ENCODE peak calls at places on chromosomes 4 and X, in five cellular contexts. One of them, this sample, is unnamed.

GRCh38 chr4:180751009-180751408 is 1492.2 kb upstream of the TENM3 start:
- DNase-seq in IMR-90: peak; percentile 81
- DNase-seq in endothelial cell of umbilical vein: no peak
- DNase-seq in tibial nerve: no peak
- DNase-seq in prostate gland: no peak
- DNase-seq in this sample: no peak

GRCh38 chrX:6067600-6067999 is 161.1 kb downstream of the NLGN4X start:
- DNase-seq in prostate gland: no peak
- DNase-seq in endothelial cell of umbilical vein: no peak
- DNase-seq in IMR-90: no peak
- DNase-seq in tibial nerve: no peak
- DNase-seq in this sample: no peak

GRCh38 chr4:89838005-89838404 is 1.0 kb upstream of the SNCA start:
- DNase-seq in prostate gland: no peak
- DNase-seq in endothelial cell of umbilical vein: peak; percentile 63
- DNase-seq in IMR-90: no peak
- DNase-seq in tibial nerve: no peak
- DNase-seq in this sample: no peak

GRCh38 chr4:188603646-188604045 is 464.4 kb downstream of the TRIML1 start:
- DNase-seq in prostate gland: no peak
- DNase-seq in tibial nerve: no peak
- DNase-seq in IMR-90: peak; percentile 12
- DNase-seq in endothelial cell of umbilical vein: no peak
- DNase-seq in this sample: no peak

GRCh38 chr4:119337010-119337409 is 15.1 kb upstream of the FABP2 start:
- DNase-seq in IMR-90: no peak
- DNase-seq in endothelial cell of umbilical vein: peak; percentile 42
- DNase-seq in tibial nerve: no peak
- DNase-seq in prostate gland: no peak
- DNase-seq in this sample: no peak

GRCh38 chr4:43754566-43754965 is 694.0 kb downstream of the KCTD8 start:
- DNase-seq in prostate gland: no peak
- DNase-seq in tibial nerve: no peak
- DNase-seq in endothelial cell of umbilical vein: no peak
- DNase-seq in IMR-90: no peak
- DNase-seq in this sample: no peak

GRCh38 chr4:70722199-70722791 is 531 bp downstream of the RUFY3 start:
- DNase-seq in IMR-90: peak; percentile 83
- DNase-seq in prostate gland: no peak
- DNase-seq in endothelial cell of umbilical vein: no peak
- DNase-seq in tibial nerve: no peak
- DNase-seq in this sample: no peak

GRCh38 chrX:50812995-50813842 is 775 bp downstream of the SHROOM4 start:
- DNase-seq in IMR-90: peak; percentile 46
- DNase-seq in endothelial cell of umbilical vein: peak; percentile 57
- DNase-seq in prostate gland: peak; percentile 17
- DNase-seq in tibial nerve: no peak
- DNase-seq in this sample: no peak

GRCh38 chrX:87517571-87518141 is at the start of gene KLHL4:
- DNase-seq in tibial nerve: no peak
- DNase-seq in prostate gland: no peak
- DNase-seq in IMR-90: peak; percentile 74
- DNase-seq in endothelial cell of umbilical vein: peak; percentile 92
- DNase-seq in this sample: no peak

GRCh38 chr4:31442236-31442635 is 722.1 kb downstream of the PCDH7 start:
- DNase-seq in IMR-90: no peak
- DNase-seq in prostate gland: no peak
- DNase-seq in tibial nerve: no peak
- DNase-seq in endothelial cell of umbilical vein: no peak
- DNase-seq in this sample: no peak

DNA sequence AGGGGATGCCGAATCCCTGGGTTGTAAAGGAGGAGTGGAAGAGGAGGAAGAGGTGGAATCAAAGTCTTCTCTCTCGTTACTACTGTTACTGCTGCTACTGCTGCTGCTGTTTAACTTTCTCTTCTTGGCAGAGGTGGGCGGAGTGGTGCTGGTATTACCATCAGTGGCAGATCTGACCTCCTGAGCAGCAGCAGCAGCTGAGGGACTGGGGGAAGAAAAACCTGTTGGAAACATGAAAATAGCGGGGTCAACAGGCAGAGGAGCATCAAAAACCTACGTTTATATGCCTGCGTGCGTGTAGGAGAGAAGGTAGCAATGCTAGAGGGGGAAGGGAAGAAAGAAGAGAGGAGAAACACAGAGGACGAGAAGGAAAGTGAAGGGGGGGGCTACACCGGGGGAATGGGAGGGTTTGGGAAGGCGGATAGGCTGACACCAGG is 339 bp downstream of the CUL4B start:
- DNase-seq in IMR-90: peak; percentile 39
- DNase-seq in endothelial cell of umbilical vein: peak; percentile 64
- DNase-seq in prostate gland: peak; percentile 20
- DNase-seq in tibial nerve: no peak
- DNase-seq in this sample: no peak
- TF ChIP-seq POLR2A in IMR-90: no peak
- TF ChIP-seq POLR2A in endothelial cell of umbilical vein: no peak
- TF ChIP-seq POLR2A in prostate gland: no peak
- TF ChIP-seq POLR2A in tibial nerve: no peak
- TF ChIP-seq POLR2A in this sample: no peak

GRCh38 chr4:8477095-8477635 is 36.6 kb downstream of the TRMT44 start:
- DNase-seq in prostate gland: no peak
- DNase-seq in IMR-90: no peak
- DNase-seq in tibial nerve: no peak
- DNase-seq in endothelial cell of umbilical vein: no peak
- DNase-seq in this sample: no peak

GRCh38 chr4:8477676-8478075 is 37.1 kb downstream of the TRMT44 start:
- DNase-seq in tibial nerve: no peak
- DNase-seq in IMR-90: no peak
- DNase-seq in endothelial cell of umbilical vein: no peak
- DNase-seq in prostate gland: no peak
- DNase-seq in this sample: no peak

GRCh38 chr4:8473920-8474590 is 33.5 kb downstream of the TRMT44 start:
- DNase-seq in tibial nerve: no peak
- DNase-seq in endothelial cell of umbilical vein: no peak
- DNase-seq in prostate gland: no peak
- DNase-seq in IMR-90: no peak
- DNase-seq in this sample: no peak

GRCh38 chr4:8474856-8475255 is 34.3 kb downstream of the TRMT44 start:
- DNase-seq in tibial nerve: no peak
- DNase-seq in IMR-90: no peak
- DNase-seq in prostate gland: no peak
- DNase-seq in endothelial cell of umbilical vein: no peak
- DNase-seq in this sample: no peak

GRCh38 chr4:8475751-8476575 is 35.4 kb downstream of the TRMT44 start:
- DNase-seq in tibial nerve: no peak
- DNase-seq in prostate gland: no peak
- DNase-seq in endothelial cell of umbilical vein: no peak
- DNase-seq in IMR-90: no peak
- DNase-seq in this sample: no peak
- TF ChIP-seq POLR2A in tibial nerve: no peak
- TF ChIP-seq POLR2A in prostate gland: no peak
- TF ChIP-seq POLR2A in endothelial cell of umbilical vein: no peak
- TF ChIP-seq POLR2A in IMR-90: no peak
- TF ChIP-seq POLR2A in this sample: no peak

GRCh38 chrX:119654112-119654531 is 38.8 kb downstream of the SEPTIN6 start:
- DNase-seq in prostate gland: peak; percentile 7
- DNase-seq in endothelial cell of umbilical vein: no peak
- DNase-seq in tibial nerve: peak; percentile 18
- DNase-seq in IMR-90: peak; percentile 54
- DNase-seq in this sample: no peak

GRCh38 chrX:119659522-119659921 is 33.4 kb downstream of the SEPTIN6 start:
- DNase-seq in endothelial cell of umbilical vein: no peak
- DNase-seq in tibial nerve: no peak
- DNase-seq in IMR-90: no peak
- DNase-seq in prostate gland: no peak
- DNase-seq in this sample: no peak

DNA sequence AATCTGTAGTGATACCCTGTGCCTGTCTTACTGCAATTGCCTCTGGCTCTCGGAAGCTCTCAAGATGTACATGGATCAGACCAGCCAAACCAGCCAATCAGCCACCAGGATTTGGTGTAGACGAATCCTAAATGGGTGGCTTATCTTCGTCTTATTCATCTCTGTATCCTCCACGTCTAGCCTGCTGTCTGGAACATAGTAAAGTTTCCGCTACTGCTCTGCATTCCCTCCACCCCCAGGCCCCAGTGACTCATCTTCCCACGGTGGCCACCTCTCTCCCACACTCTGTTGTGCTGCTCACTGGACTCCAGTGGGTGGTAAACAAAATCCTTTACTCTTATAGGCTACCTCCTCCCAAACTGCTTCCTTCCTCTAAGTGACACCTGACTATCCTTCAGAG is 37.8 kb downstream of the SEPTIN6 start:
- DNase-seq in endothelial cell of umbilical vein: peak; percentile 84
- DNase-seq in IMR-90: peak; percentile 88
- DNase-seq in prostate gland: no peak
- DNase-seq in tibial nerve: no peak
- DNase-seq in this sample: no peak
- TF ChIP-seq POLR2A in endothelial cell of umbilical vein: no peak
- TF ChIP-seq POLR2A in IMR-90: no peak
- TF ChIP-seq POLR2A in prostate gland: no peak
- TF ChIP-seq POLR2A in tibial nerve: no peak
- TF ChIP-seq POLR2A in this sample: no peak

GRCh38 chrX:119574394-119575266 is at the start of gene UBE2A:
- DNase-seq in prostate gland: peak; percentile 82
- DNase-seq in IMR-90: peak; percentile 87
- DNase-seq in tibial nerve: peak; percentile 79
- DNase-seq in endothelial cell of umbilical vein: peak; percentile 90
- DNase-seq in this sample: peak; percentile 51
- TF ChIP-seq POLR2A in prostate gland: peak; percentile 61
- TF ChIP-seq POLR2A in IMR-90: peak; percentile 96
- TF ChIP-seq POLR2A in tibial nerve: peak; percentile 34
- TF ChIP-seq POLR2A in endothelial cell of umbilical vein: peak; percentile 82
- TF ChIP-seq POLR2A in this sample: peak; percentile 84

GRCh38 chr4:5809216-5809776 is 83.6 kb downstream of the CRMP1 start:
- DNase-seq in prostate gland: no peak
- DNase-seq in IMR-90: peak; percentile 41
- DNase-seq in tibial nerve: no peak
- DNase-seq in endothelial cell of umbilical vein: no peak
- DNase-seq in this sample: no peak
- TF ChIP-seq POLR2A in prostate gland: no peak
- TF ChIP-seq POLR2A in IMR-90: no peak
- TF ChIP-seq POLR2A in tibial nerve: no peak
- TF ChIP-seq POLR2A in endothelial cell of umbilical vein: no peak
- TF ChIP-seq POLR2A in this sample: no peak

GRCh38 chr4:56463711-56464110 is 3.7 kb upstream of the SRP72 start:
- DNase-seq in prostate gland: no peak
- DNase-seq in IMR-90: no peak
- DNase-seq in endothelial cell of umbilical vein: no peak
- DNase-seq in tibial nerve: no peak
- DNase-seq in this sample: no peak
- TF ChIP-seq POLR2A in prostate gland: no peak
- TF ChIP-seq POLR2A in IMR-90: no peak
- TF ChIP-seq POLR2A in endothelial cell of umbilical vein: peak; percentile 9
- TF ChIP-seq POLR2A in tibial nerve: no peak
- TF ChIP-seq POLR2A in this sample: no peak

DNA sequence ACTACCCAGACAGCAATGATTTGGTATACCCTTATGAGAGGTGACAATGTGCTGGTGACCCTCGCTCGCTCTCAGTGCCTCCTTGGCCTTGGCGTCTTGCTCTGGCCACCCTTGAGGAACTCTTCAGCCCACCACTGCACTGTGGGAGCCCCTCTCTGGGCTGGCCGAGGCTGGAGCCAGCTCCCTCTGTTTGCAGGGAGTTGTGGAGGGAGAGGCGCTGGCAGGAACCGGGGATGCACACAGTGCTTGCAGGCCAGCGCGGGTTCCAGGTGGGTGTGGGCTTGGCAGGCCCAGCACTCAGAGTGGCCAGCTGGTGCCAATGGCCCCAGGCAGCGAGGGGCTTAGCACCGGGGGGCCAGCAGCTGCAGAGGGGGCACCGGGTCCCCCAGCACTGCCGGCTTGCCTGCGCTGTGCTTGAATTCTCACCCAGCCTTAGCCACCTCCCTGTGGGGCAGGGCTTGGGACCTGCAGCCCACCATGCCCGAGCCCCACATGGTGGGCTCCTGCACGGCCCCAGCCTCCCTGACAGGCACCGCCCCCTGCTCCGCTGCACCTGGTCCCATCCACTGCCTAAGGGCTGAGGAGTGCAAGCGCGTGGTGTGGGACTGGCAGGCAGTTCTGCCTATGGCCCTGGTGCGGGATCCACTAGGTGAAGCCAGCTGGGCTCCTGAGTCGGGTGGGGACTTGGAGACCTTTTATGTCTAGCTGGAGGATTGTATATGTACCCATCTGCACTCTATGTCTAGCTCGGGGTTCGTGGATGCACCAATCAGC is 857.0 kb upstream of the IGFBP7 start:
- DNase-seq in prostate gland: no peak
- DNase-seq in endothelial cell of umbilical vein: no peak
- DNase-seq in tibial nerve: no peak
- DNase-seq in IMR-90: no peak
- DNase-seq in this sample: no peak
- TF ChIP-seq POLR2A in prostate gland: no peak
- TF ChIP-seq POLR2A in endothelial cell of umbilical vein: no peak
- TF ChIP-seq POLR2A in tibial nerve: no peak
- TF ChIP-seq POLR2A in IMR-90: no peak
- TF ChIP-seq POLR2A in this sample: no peak

DNA sequence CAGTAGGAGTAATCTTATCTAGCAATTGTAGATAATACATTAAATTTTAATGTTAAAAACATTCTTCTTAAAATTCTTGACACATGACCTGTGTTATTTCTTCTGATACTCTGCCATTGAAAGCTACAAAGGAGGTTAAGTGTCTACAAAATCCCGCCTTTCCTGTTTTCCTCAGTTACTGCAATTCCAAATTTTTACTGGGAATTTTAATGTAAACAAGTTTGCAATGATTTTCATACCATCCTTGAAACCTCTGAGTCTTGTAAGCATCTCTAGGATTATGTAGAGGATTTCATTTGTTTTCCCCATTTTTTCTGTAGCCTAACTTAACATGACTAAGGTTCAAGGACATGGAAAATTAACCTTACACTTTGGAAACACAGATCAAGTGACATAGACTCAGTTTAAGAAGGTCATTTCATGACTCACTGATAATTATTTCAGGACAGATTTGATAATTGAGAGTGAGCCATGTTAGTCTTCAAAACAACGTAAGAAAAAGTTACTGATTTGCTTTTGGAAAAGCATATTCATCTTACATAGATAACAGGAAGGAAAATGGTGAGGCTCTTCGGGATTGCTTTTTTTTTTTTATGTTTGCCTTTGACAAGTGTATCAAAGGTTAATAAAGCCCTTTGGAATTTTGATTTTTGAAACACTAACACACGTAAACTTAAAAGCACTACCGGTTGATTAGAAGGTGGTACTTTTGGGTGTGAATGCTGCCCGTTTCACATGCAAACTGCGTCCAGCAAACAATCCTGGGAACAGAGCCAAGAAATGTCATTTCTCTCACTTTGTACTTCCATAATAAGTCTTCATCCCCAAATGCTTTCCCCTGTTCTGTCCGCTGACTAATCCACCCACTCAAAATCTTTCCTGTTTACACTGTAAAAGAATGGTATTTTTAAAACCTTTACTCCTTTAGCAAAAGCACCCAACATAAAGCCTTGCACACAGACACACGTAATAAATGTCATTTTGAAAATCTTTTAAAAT is 39.4 kb upstream of the PDLIM5 start:
- DNase-seq in endothelial cell of umbilical vein: peak; percentile 95
- DNase-seq in tibial nerve: no peak
- DNase-seq in IMR-90: peak; percentile 79
- DNase-seq in prostate gland: peak; percentile 8
- DNase-seq in this sample: no peak
- TF ChIP-seq POLR2A in endothelial cell of umbilical vein: no peak
- TF ChIP-seq POLR2A in tibial nerve: no peak
- TF ChIP-seq POLR2A in IMR-90: no peak
- TF ChIP-seq POLR2A in prostate gland: no peak
- TF ChIP-seq POLR2A in this sample: no peak

GRCh38 chr4:110354460-110354859 is 121.5 kb upstream of the ENPEP start:
- DNase-seq in IMR-90: no peak
- DNase-seq in prostate gland: no peak
- DNase-seq in endothelial cell of umbilical vein: no peak
- DNase-seq in tibial nerve: no peak
- DNase-seq in this sample: no peak
- TF ChIP-seq POLR2A in IMR-90: no peak
- TF ChIP-seq POLR2A in prostate gland: no peak
- TF ChIP-seq POLR2A in endothelial cell of umbilical vein: no peak
- TF ChIP-seq POLR2A in tibial nerve: no peak
- TF ChIP-seq POLR2A in this sample: no peak

This sample was measured in esophagus squamous epithelium.